ENCODE peak calls at places on chromosomes 16 and 17, in six cellular contexts. G is SK-N-SH, B is fibroblast of lung, U is RWPE2, K is hepatocyte, T is left ventricle myocardium inferior. L is an unnamed sample.
A peak's percentile ranks its signal among the peaks of the same experiment; 100 is the strongest.

GRCh38 chr16:11038777-11039176 is 94.4 kb downstream of the CLEC16A start:
- DNase-seq in G (no peak), B (no peak), U (no peak), K (no peak), T (no peak), L (no peak)

GRCh38 chr16:89343501-89344291 is 126.2 kb downstream of the ZNF778 start:
- DNase-seq in G (no peak), B (peak; percentile 73), U (no peak), K (peak; percentile 69), T (no peak), L (no peak)

GRCh38 chr17:28953444-28954118 is 2.3 kb upstream of the PHF12 start:
- DNase-seq in G (peak; percentile 61), B (peak; percentile 43), U (no peak), K (peak; percentile 64), T (no peak), L (peak; percentile 44)

GRCh38 chr16:31453255-31454204 is 5.8 kb upstream of the ARMC5 start:
- DNase-seq in G (no peak), B (peak; percentile 49), U (peak; percentile 68), K (peak; percentile 49), T (no peak), L (peak; percentile 80)

GRCh38 chr17:28384281-28385036 is 13.0 kb downstream of the SARM1 start:
- DNase-seq in G (no peak), B (no peak), U (no peak), K (peak; percentile 72), T (peak; percentile 49), L (no peak)

GRCh38 chr17:63356275-63356905 is 89.7 kb downstream of the CYB561 start:
- DNase-seq in G (no peak), B (peak; percentile 92), U (no peak), K (peak; percentile 41), T (no peak), L (no peak)

GRCh38 chr17:27621557-27621956 is 9.4 kb upstream of the LGALS9 start:
- DNase-seq in G (no peak), B (no peak), U (no peak), K (no peak), T (no peak), L (no peak)

GRCh38 chr17:21199311-21199710 is 14.7 kb downstream of the TMEM11 start:
- DNase-seq in G (no peak), B (peak; percentile 76), U (no peak), K (peak; percentile 34), T (no peak), L (no peak)

GRCh38 chr16:55207679-55208294 is 116.2 kb upstream of the IRX6 start:
- DNase-seq in G (peak; percentile 18), B (no peak), U (no peak), K (no peak), T (no peak), L (no peak)

GRCh38 chr16:54178491-54178976 is 108.1 kb downstream of the IRX3 start:
- DNase-seq in G (peak; percentile 82), B (no peak), U (no peak), K (peak; percentile 57), T (no peak), L (no peak)

GRCh38 chr16:83002351-83003334 is 375.9 kb downstream of the CDH13 start:
- DNase-seq in G (no peak), B (peak; percentile 65), U (no peak), K (no peak), T (no peak), L (no peak)

GRCh38 chr16:23024044-23024443 is 125.2 kb downstream of the USP31 start:
- DNase-seq in G (no peak), B (no peak), U (no peak), K (no peak), T (no peak), L (no peak)

GRCh38 chr17:38451030-38451839 is 23.0 kb downstream of the ARHGAP23 start:
- DNase-seq in G (no peak), B (peak; percentile 89), U (peak; percentile 87), K (peak; percentile 74), T (peak; percentile 65), L (no peak)

GRCh38 chr17:77959926-77960521 is 1.5 kb downstream of the TNRC6C start:
- DNase-seq in G (peak; percentile 55), B (peak; percentile 65), U (no peak), K (peak; percentile 11), T (no peak), L (no peak)

GRCh38 chr16:23286131-23286532 is 16.0 kb upstream of the SCNN1B start:
- DNase-seq in G (no peak), B (peak; percentile 75), U (no peak), K (no peak), T (no peak), L (no peak)

GRCh38 chr17:16980061-16980460 is 8.1 kb upstream of the TNFRSF13B start:
- DNase-seq in G (no peak), B (no peak), U (no peak), K (no peak), T (no peak), L (no peak)

GRCh38 chr17:66455022-66455547 is 152.7 kb downstream of the PRKCA start:
- DNase-seq in G (no peak), B (peak; percentile 83), U (no peak), K (no peak), T (no peak), L (no peak)

GRCh38 chr17:61253293-61253801 is 146.3 kb upstream of the TBX2 start:
- DNase-seq in G (no peak), B (no peak), U (no peak), K (no peak), T (peak; percentile 49), L (peak; percentile 31)

GRCh38 chr17:81803728-81804558 is at the start of gene GCGR:
- DNase-seq in G (peak; percentile 77), B (no peak), U (peak; percentile 62), K (no peak), T (no peak), L (no peak)

DNA sequence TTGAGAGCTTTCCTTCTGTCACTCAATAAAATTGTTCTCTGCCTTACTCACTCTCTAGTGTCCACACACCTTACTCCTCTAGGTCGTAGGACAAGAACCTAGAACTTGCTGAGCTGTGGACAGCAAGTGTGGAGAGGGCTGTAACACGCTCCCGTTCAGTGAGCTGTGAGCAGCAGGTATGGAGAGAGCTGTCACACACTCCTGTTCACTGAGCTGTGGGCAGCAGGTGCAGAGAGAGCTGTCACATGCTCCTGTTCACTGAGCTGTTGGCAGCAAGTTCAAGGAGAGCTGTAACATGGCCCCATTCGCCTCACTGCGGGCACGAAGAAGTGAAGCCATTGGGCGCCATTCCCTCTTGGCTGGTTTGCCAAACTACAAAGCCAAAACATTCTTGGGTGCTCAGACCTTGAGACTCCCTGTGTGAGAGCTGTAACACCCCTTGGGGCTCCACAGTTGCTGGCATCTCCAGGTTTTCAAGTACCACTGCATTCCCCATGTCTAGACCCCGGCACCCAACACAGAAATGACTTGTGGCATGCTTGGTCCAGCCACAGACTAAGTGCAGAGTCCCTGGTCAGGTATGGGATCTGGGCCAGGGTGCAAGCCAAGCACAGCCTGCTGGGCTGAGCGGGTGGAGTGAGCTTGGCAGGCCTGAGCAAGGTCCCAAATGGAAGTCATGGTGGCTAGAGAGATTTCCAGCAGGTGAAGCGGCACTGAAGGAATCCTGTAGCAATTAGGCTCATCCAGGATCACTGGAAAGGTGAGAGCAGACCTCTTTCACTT is 608.0 kb upstream of the CDH8 start:
- DNase-seq in G (no peak), B (no peak), U (no peak), K (no peak), T (no peak), L (no peak)
- H3K9me3 ChIP-seq in G (no peaks in the 10 kb centered on the region), B (no peaks in the 10 kb centered on the region), U (no peaks in the 10 kb centered on the region), K (no peaks in the 10 kb centered on the region), T (peaks cover 45% of the 10 kb centered on the region), L (no peaks in the 10 kb centered on the region)

GRCh38 chr17:5179003-5179402 is 12.7 kb downstream of the ZNF594 start:
- DNase-seq in G (no peak), B (no peak), U (no peak), K (no peak), T (no peak), L (no peak)
- H3K9me3 ChIP-seq in G (peaks cover 72% of the 10 kb centered on the region), B (peaks cover 6% of the 10 kb centered on the region), U (peaks cover 48% of the 10 kb centered on the region), K (peaks cover 65% of the 10 kb centered on the region), T (peaks cover 98% of the 10 kb centered on the region), L (peaks cover 22% of the 10 kb centered on the region)

GRCh38 chr16:50644245-50644644 is 36.9 kb downstream of the SNX20 start:
- DNase-seq in G (no peak), B (no peak), U (no peak), K (no peak), T (no peak), L (no peak)

GRCh38 chr16:50643192-50643591 is 37.9 kb downstream of the SNX20 start:
- DNase-seq in G (peak; percentile 47), B (no peak), U (no peak), K (no peak), T (no peak), L (no peak)

GRCh38 chr16:50641818-50642187 is 39.3 kb downstream of the SNX20 start:
- DNase-seq in G (no peak), B (no peak), U (no peak), K (no peak), T (no peak), L (no peak)

GRCh38 chr16:50640919-50641817 is 39.9 kb downstream of the SNX20 start:
- DNase-seq in G (no peak), B (no peak), U (no peak), K (no peak), T (no peak), L (no peak)

DNA sequence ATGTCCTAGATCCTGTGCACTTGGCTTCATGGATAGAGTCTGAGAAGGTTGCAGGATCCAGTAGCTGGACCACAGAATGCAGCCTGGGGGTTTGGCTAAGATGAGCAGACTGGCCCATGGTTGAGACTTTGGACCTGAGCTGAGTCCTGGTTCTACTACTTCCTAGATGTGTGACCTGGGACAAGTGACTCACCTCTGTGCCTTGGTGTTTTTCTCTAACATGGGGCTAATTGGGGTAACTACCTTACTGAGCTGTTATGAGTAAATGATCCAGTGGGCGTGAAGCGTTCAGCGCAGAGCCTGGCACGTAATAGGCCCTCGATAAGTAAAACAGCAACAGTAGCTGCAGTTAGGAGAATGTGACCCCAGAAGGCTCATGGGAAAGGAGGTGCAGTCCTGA is 38.8 kb downstream of the SNX20 start:
- DNase-seq in G (no peak), B (no peak), U (no peak), K (peak; percentile 33), T (no peak), L (no peak)
- H3K9me3 ChIP-seq in G (no peaks in the 10 kb centered on the region), B (no peaks in the 10 kb centered on the region), U (no peaks in the 10 kb centered on the region), K (no peaks in the 10 kb centered on the region), T (no peaks in the 10 kb centered on the region), L (no peaks in the 10 kb centered on the region)

GRCh38 chr16:35596467-35596866 is 2137.1 kb downstream of the TP53TG3F start:
- DNase-seq in G (no peak), B (no peak), U (no peak), K (no peak), T (no peak), L (no peak)

GRCh38 chr16:35599429-35600165 is 2140.2 kb downstream of the TP53TG3F start:
- DNase-seq in G (no peak), B (no peak), U (no peak), K (no peak), T (no peak), L (no peak)

GRCh38 chr16:35602116-35602515 is 2142.7 kb downstream of the TP53TG3F start:
- DNase-seq in G (no peak), B (no peak), U (no peak), K (no peak), T (no peak), L (no peak)

DNA sequence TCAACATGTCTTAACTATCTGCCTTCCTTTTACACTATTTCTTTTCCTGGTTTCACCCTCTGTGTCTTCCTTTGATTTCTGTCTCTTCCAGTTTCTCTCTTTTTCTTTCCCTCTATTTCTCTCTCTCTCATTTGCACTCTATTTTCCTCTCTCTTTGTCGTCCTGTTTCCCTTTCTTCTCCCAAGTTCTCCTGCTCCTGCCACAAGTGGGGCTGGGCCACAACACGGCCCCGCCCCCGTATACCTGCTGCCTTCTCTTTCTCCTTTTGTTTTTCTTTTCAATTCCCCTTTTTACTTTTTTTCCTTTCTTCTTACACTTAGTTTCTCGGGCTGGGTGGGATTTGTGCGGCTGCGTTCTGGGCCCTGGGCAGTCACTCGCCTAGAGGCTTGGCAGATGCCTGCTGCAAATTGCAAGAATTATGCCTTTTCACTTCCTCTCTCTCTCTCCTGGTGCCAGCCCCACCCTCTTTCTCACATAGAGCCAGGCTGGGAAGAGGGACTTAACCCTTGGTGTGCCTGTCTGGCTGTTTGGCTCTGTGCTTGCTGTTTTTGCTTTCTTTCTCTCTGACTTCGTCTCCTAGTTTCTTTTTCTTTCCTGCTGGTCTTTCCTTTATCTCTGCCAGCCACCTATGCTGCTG is 2139.4 kb downstream of the TP53TG3F start:
- DNase-seq in G (no peak), B (no peak), U (peak; percentile 62), K (no peak), T (no peak), L (no peak)
- H3K9me3 ChIP-seq in G (no peaks in the 10 kb centered on the region), B (no peaks in the 10 kb centered on the region), U (no peaks in the 10 kb centered on the region), K (no peaks in the 10 kb centered on the region), T (no peaks in the 10 kb centered on the region), L (no peaks in the 10 kb centered on the region)